ENCODE peak calls at places on chromosomes 16 and 17, in eight cellular contexts. One of them, this sample, is unnamed.

GRCh38 chr17:3794890-3795757 is 5.9 kb downstream of the ITGAE start:
- DNase-seq in fibroblast of the aortic adventitia: peak
- DNase-seq in A673: no peak
- DNase-seq in endothelial cell of umbilical vein: no peak
- DNase-seq in uterus: no peak
- DNase-seq in type B pancreatic cell: no peak
- DNase-seq in HCT116: no peak
- DNase-seq in thoracic aorta: no peak
- DNase-seq in this sample: no peak

GRCh38 chr16:89055894-89056555 is 37.6 kb upstream of the ACSF3 start:
- DNase-seq in type B pancreatic cell: no peak
- DNase-seq in thoracic aorta: no peak
- DNase-seq in fibroblast of the aortic adventitia: no peak
- DNase-seq in endothelial cell of umbilical vein: no peak
- DNase-seq in uterus: no peak
- DNase-seq in A673: no peak
- DNase-seq in HCT116: no peak
- DNase-seq in this sample: no peak

GRCh38 chr17:12896386-12896785 is 107.1 kb downstream of the ARHGAP44 start:
- DNase-seq in HCT116: no peak
- DNase-seq in fibroblast of the aortic adventitia: no peak
- DNase-seq in A673: no peak
- DNase-seq in endothelial cell of umbilical vein: no peak
- DNase-seq in type B pancreatic cell: no peak
- DNase-seq in thoracic aorta: no peak
- DNase-seq in uterus: no peak
- DNase-seq in this sample: no peak

GRCh38 chr16:56352351-56353053 is 72.8 kb downstream of the AMFR start:
- DNase-seq in thoracic aorta: no peak
- DNase-seq in endothelial cell of umbilical vein: no peak
- DNase-seq in A673: no peak
- DNase-seq in HCT116: no peak
- DNase-seq in fibroblast of the aortic adventitia: no peak
- DNase-seq in uterus: no peak
- DNase-seq in type B pancreatic cell: no peak
- DNase-seq in this sample: peak

GRCh38 chr16:54059319-54059718 is 227.3 kb downstream of the IRX3 start:
- DNase-seq in HCT116: no peak
- DNase-seq in endothelial cell of umbilical vein: no peak
- DNase-seq in type B pancreatic cell: no peak
- DNase-seq in thoracic aorta: no peak
- DNase-seq in A673: no peak
- DNase-seq in fibroblast of the aortic adventitia: no peak
- DNase-seq in uterus: no peak
- DNase-seq in this sample: no peak

GRCh38 chr16:48454051-48454450 is 68.8 kb upstream of the SIAH1 start:
- DNase-seq in uterus: no peak
- DNase-seq in A673: no peak
- DNase-seq in fibroblast of the aortic adventitia: no peak
- DNase-seq in thoracic aorta: no peak
- DNase-seq in type B pancreatic cell: no peak
- DNase-seq in HCT116: no peak
- DNase-seq in endothelial cell of umbilical vein: no peak
- DNase-seq in this sample: no peak

GRCh38 chr16:68028996-68029395 is 5.9 kb downstream of the DUS2 start:
- DNase-seq in A673: no peak
- DNase-seq in HCT116: no peak
- DNase-seq in uterus: no peak
- DNase-seq in fibroblast of the aortic adventitia: no peak
- DNase-seq in type B pancreatic cell: no peak
- DNase-seq in thoracic aorta: no peak
- DNase-seq in endothelial cell of umbilical vein: no peak
- DNase-seq in this sample: no peak

GRCh38 chr16:48497129-48497528 is 111.9 kb upstream of the SIAH1 start:
- DNase-seq in thoracic aorta: no peak
- DNase-seq in uterus: no peak
- DNase-seq in HCT116: no peak
- DNase-seq in fibroblast of the aortic adventitia: no peak
- DNase-seq in A673: no peak
- DNase-seq in type B pancreatic cell: no peak
- DNase-seq in endothelial cell of umbilical vein: no peak
- DNase-seq in this sample: no peak

GRCh38 chr17:37092701-37093100 is 143.9 kb downstream of the AATF start:
- DNase-seq in thoracic aorta: no peak
- DNase-seq in type B pancreatic cell: no peak
- DNase-seq in uterus: no peak
- DNase-seq in fibroblast of the aortic adventitia: no peak
- DNase-seq in A673: no peak
- DNase-seq in HCT116: no peak
- DNase-seq in endothelial cell of umbilical vein: no peak
- DNase-seq in this sample: no peak

GRCh38 chr17:28661635-28662526 is at the start of the genes SDF2 and SUPT6H:
- DNase-seq in type B pancreatic cell: peak
- DNase-seq in fibroblast of the aortic adventitia: peak
- DNase-seq in A673: peak
- DNase-seq in endothelial cell of umbilical vein: peak
- DNase-seq in uterus: peak
- DNase-seq in HCT116: peak
- DNase-seq in thoracic aorta: peak
- DNase-seq in this sample: peak

GRCh38 chr16:75593825-75594820 is 27.9 kb downstream of the GABARAPL2 start:
- DNase-seq in HCT116: no peak
- DNase-seq in type B pancreatic cell: no peak
- DNase-seq in uterus: no peak
- DNase-seq in A673: peak
- DNase-seq in fibroblast of the aortic adventitia: peak
- DNase-seq in thoracic aorta: no peak
- DNase-seq in endothelial cell of umbilical vein: peak
- DNase-seq in this sample: no peak

GRCh38 chr16:72957303-72958277 is 90.3 kb downstream of the ZFHX3 start:
- DNase-seq in fibroblast of the aortic adventitia: no peak
- DNase-seq in endothelial cell of umbilical vein: no peak
- DNase-seq in type B pancreatic cell: no peak
- DNase-seq in uterus: no peak
- DNase-seq in A673: no peak
- DNase-seq in thoracic aorta: no peak
- DNase-seq in HCT116: no peak
- DNase-seq in this sample: no peak

GRCh38 chr17:66308856-66309255 is 6.4 kb downstream of the PRKCA start:
- DNase-seq in HCT116: no peak
- DNase-seq in A673: no peak
- DNase-seq in uterus: no peak
- DNase-seq in fibroblast of the aortic adventitia: no peak
- DNase-seq in thoracic aorta: no peak
- DNase-seq in endothelial cell of umbilical vein: no peak
- DNase-seq in type B pancreatic cell: no peak
- DNase-seq in this sample: no peak

GRCh38 chr17:57487552-57487951 is 231.2 kb downstream of the MSI2 start:
- DNase-seq in uterus: no peak
- DNase-seq in HCT116: no peak
- DNase-seq in type B pancreatic cell: no peak
- DNase-seq in thoracic aorta: no peak
- DNase-seq in A673: no peak
- DNase-seq in endothelial cell of umbilical vein: no peak
- DNase-seq in fibroblast of the aortic adventitia: no peak
- DNase-seq in this sample: no peak

GRCh38 chr16:4083347-4083870 is 32.8 kb downstream of the ADCY9 start:
- DNase-seq in HCT116: no peak
- DNase-seq in thoracic aorta: no peak
- DNase-seq in type B pancreatic cell: no peak
- DNase-seq in uterus: no peak
- DNase-seq in A673: no peak
- DNase-seq in endothelial cell of umbilical vein: no peak
- DNase-seq in fibroblast of the aortic adventitia: no peak
- DNase-seq in this sample: no peak

GRCh38 chr16:59179446-59180082 is 445.4 kb upstream of the GOT2 start:
- DNase-seq in uterus: no peak
- DNase-seq in fibroblast of the aortic adventitia: no peak
- DNase-seq in A673: no peak
- DNase-seq in thoracic aorta: no peak
- DNase-seq in type B pancreatic cell: no peak
- DNase-seq in HCT116: no peak
- DNase-seq in endothelial cell of umbilical vein: peak
- DNase-seq in this sample: no peak

GRCh38 chr17:17494499-17495447 is 1.4 kb downstream of the RASD1 start:
- DNase-seq in endothelial cell of umbilical vein: peak
- DNase-seq in fibroblast of the aortic adventitia: no peak
- DNase-seq in thoracic aorta: no peak
- DNase-seq in type B pancreatic cell: no peak
- DNase-seq in HCT116: no peak
- DNase-seq in A673: peak
- DNase-seq in uterus: peak
- DNase-seq in this sample: no peak

GRCh38 chr16:19882641-19883040 is 2.0 kb downstream of the GPRC5B start:
- DNase-seq in HCT116: no peak
- DNase-seq in uterus: no peak
- DNase-seq in endothelial cell of umbilical vein: no peak
- DNase-seq in thoracic aorta: no peak
- DNase-seq in type B pancreatic cell: no peak
- DNase-seq in fibroblast of the aortic adventitia: no peak
- DNase-seq in A673: no peak
- DNase-seq in this sample: no peak

DNA sequence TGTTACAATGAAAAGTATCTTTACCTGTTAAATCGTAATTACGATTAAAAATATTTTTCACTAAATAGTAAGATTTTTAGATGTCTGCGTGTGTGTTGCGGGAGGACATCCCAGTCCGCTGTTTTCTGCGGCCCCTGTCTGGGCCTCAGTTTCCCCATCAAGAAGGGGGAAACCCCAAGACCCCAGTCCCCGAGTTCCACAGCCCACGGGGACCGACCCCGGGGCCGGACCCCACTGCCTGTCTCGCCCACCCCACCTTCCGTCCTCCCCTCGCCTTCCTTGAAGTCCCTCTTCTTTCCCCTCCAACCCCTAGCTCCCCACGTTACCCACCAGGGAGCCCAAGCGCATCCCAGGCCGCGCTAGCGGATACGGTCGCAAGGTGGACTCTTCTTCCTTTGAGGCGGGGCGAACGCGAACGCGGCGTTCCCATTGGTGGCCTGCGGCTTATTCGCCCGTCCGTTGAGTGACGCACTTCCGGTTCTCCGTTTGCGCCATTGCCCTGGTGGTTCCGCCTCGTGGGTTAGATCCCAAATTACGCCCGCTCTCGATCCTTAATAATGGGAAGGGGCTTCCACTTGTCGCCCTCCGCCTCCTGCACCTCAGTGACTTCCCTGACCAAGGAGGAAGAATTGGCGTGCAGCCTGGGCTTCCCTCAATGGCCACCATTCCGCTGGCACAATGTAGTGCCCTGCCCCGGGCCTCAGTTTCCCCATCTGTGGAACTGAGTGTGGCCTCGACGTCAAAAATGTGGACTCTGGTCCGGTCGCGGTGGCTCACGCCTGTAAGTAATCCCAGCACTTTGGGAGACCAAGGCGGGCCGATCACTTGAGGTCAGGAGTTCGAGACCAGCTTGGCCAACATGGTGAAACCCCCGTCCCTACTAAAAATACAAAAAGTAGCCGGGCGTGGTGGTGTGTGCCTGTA is at the start of gene NSMCE1:
- DNase-seq in type B pancreatic cell: peak
- DNase-seq in A673: peak
- DNase-seq in thoracic aorta: peak
- DNase-seq in HCT116: peak
- DNase-seq in fibroblast of the aortic adventitia: peak
- DNase-seq in endothelial cell of umbilical vein: peak
- DNase-seq in uterus: peak
- DNase-seq in this sample: peak
- TF ChIP-seq CTCF in type B pancreatic cell: peak
- TF ChIP-seq CTCF in A673: peak
- TF ChIP-seq CTCF in thoracic aorta: peak
- TF ChIP-seq CTCF in HCT116: no peak
- TF ChIP-seq CTCF in fibroblast of the aortic adventitia: peak
- TF ChIP-seq CTCF in endothelial cell of umbilical vein: no peak
- TF ChIP-seq CTCF in uterus: peak
- TF ChIP-seq CTCF in this sample: no peak

DNA sequence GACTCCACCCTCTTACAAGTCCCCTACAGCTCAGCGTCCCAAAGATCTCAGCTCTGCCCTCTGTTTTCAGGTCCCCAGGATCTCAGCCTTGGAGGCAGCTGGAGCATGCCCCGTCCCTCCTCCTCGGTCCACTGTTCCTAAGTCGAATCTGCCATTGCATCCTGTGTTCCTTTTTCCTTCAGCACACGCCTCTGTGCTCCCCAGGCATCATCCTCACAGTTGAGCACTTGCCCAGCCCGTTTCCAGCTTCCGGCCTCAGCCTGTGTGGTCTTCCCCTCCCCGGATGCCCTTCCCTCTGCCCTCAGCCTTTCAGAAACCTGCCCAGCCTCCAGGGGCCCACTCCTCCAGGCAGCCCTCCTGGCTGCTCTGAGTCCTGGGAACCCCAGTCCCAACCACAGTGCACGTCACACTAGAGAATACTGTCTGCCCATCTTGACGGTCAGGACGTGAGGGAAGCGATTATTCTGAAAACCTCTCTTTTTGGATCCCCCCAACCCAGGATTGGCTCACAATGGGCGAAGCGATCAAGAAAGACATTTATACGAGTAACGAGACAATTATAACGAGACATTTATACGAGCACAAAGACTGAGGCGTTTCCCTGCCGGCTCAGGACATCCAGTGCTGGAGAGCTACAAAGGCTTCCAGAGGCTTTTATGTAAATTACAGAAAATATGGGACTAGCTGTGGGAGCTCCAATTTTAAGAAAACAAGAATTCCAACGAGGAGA is 41.3 kb downstream of the RPH3AL start:
- DNase-seq in uterus: no peak
- DNase-seq in type B pancreatic cell: no peak
- DNase-seq in thoracic aorta: no peak
- DNase-seq in fibroblast of the aortic adventitia: no peak
- DNase-seq in endothelial cell of umbilical vein: no peak
- DNase-seq in HCT116: no peak
- DNase-seq in A673: no peak
- DNase-seq in this sample: no peak
- TF ChIP-seq CTCF in uterus: no peak
- TF ChIP-seq CTCF in type B pancreatic cell: no peak
- TF ChIP-seq CTCF in thoracic aorta: no peak
- TF ChIP-seq CTCF in fibroblast of the aortic adventitia: no peak
- TF ChIP-seq CTCF in endothelial cell of umbilical vein: no peak
- TF ChIP-seq CTCF in HCT116: no peak
- TF ChIP-seq CTCF in A673: no peak
- TF ChIP-seq CTCF in this sample: no peak

DNA sequence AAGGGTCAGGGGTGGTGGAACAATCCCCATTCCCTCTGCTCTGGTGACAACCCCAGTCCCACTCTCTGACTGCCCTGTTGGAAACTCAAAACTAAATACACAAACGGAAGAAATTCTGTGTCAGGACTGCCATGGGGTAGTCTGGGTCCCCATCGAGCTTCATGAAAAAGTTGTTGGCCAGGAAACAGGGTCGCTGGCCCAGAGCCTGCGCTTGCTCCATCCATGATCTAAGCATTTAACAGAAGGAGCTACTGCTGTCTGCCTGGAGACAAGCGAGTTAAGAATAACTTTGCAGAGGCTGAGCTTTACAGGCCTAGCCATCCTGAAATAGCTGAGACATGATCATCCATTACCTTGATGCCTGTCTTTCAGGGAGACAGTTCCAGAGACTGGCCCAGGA is 32.4 kb upstream of the MYH10 start:
- DNase-seq in thoracic aorta: no peak
- DNase-seq in type B pancreatic cell: no peak
- DNase-seq in A673: no peak
- DNase-seq in fibroblast of the aortic adventitia: no peak
- DNase-seq in endothelial cell of umbilical vein: no peak
- DNase-seq in uterus: no peak
- DNase-seq in HCT116: no peak
- DNase-seq in this sample: no peak
- TF ChIP-seq CTCF in thoracic aorta: no peak
- TF ChIP-seq CTCF in type B pancreatic cell: no peak
- TF ChIP-seq CTCF in A673: no peak
- TF ChIP-seq CTCF in fibroblast of the aortic adventitia: no peak
- TF ChIP-seq CTCF in endothelial cell of umbilical vein: no peak
- TF ChIP-seq CTCF in uterus: no peak
- TF ChIP-seq CTCF in HCT116: no peak
- TF ChIP-seq CTCF in this sample: no peak

GRCh38 chr17:81693491-81694360 is 9.4 kb upstream of the MRPL12 start:
- DNase-seq in uterus: no peak
- DNase-seq in HCT116: no peak
- DNase-seq in fibroblast of the aortic adventitia: no peak
- DNase-seq in endothelial cell of umbilical vein: no peak
- DNase-seq in A673: no peak
- DNase-seq in type B pancreatic cell: no peak
- DNase-seq in thoracic aorta: no peak
- DNase-seq in this sample: no peak
- TF ChIP-seq CTCF in uterus: no peak
- TF ChIP-seq CTCF in HCT116: no peak
- TF ChIP-seq CTCF in fibroblast of the aortic adventitia: no peak
- TF ChIP-seq CTCF in endothelial cell of umbilical vein: no peak
- TF ChIP-seq CTCF in A673: no peak
- TF ChIP-seq CTCF in type B pancreatic cell: no peak
- TF ChIP-seq CTCF in thoracic aorta: no peak
- TF ChIP-seq CTCF in this sample: no peak